ENCODE peak calls at places on chromosome 10, in five cellular contexts. One of them, this sample, is unnamed.

GRCh38 chr10:77507313-77507712 is 130.3 kb downstream of the KCNMA1 start:
- DNase-seq in central memory CD4-positive, alpha-beta T cell: no peak
- DNase-seq in DND-41: no peak
- DNase-seq in retina: no peak
- DNase-seq in upper lobe of right lung: no peak
- DNase-seq in this sample: no peak

GRCh38 chr10:92657024-92657423 is 32.7 kb upstream of the HHEX start:
- DNase-seq in upper lobe of right lung: no peak
- DNase-seq in DND-41: no peak
- DNase-seq in retina: no peak
- DNase-seq in central memory CD4-positive, alpha-beta T cell: no peak
- DNase-seq in this sample: no peak

GRCh38 chr10:87093461-87094372 is 926 bp downstream of the GLUD1 start:
- DNase-seq in DND-41: peak
- DNase-seq in upper lobe of right lung: peak
- DNase-seq in retina: peak
- DNase-seq in central memory CD4-positive, alpha-beta T cell: peak
- DNase-seq in this sample: peak

GRCh38 chr10:10873289-10873688 is 144.4 kb upstream of the CELF2 start:
- DNase-seq in DND-41: no peak
- DNase-seq in upper lobe of right lung: no peak
- DNase-seq in central memory CD4-positive, alpha-beta T cell: no peak
- DNase-seq in retina: no peak
- DNase-seq in this sample: no peak

GRCh38 chr10:48551796-48552591 is 52.9 kb downstream of the ARHGAP22 start:
- DNase-seq in retina: peak
- DNase-seq in central memory CD4-positive, alpha-beta T cell: no peak
- DNase-seq in upper lobe of right lung: no peak
- DNase-seq in DND-41: peak
- DNase-seq in this sample: peak

GRCh38 chr10:132544744-132545658 is 7.4 kb downstream of the INPP5A start:
- DNase-seq in central memory CD4-positive, alpha-beta T cell: no peak
- DNase-seq in upper lobe of right lung: no peak
- DNase-seq in DND-41: peak
- DNase-seq in retina: no peak
- DNase-seq in this sample: peak

GRCh38 chr10:35576730-35577129 is 28.4 kb upstream of the GJD4 start:
- DNase-seq in retina: no peak
- DNase-seq in upper lobe of right lung: no peak
- DNase-seq in DND-41: no peak
- DNase-seq in central memory CD4-positive, alpha-beta T cell: no peak
- DNase-seq in this sample: no peak

GRCh38 chr10:104472957-104473745 is 119.5 kb downstream of the CFAP58 start:
- DNase-seq in upper lobe of right lung: no peak
- DNase-seq in retina: no peak
- DNase-seq in central memory CD4-positive, alpha-beta T cell: no peak
- DNase-seq in DND-41: no peak
- DNase-seq in this sample: no peak

GRCh38 chr10:86261470-86261869 is 105.1 kb downstream of the GRID1 start:
- DNase-seq in upper lobe of right lung: peak
- DNase-seq in retina: no peak
- DNase-seq in DND-41: no peak
- DNase-seq in central memory CD4-positive, alpha-beta T cell: no peak
- DNase-seq in this sample: no peak

GRCh38 chr10:88042162-88043100 is 179.0 kb downstream of the PTEN start:
- DNase-seq in retina: no peak
- DNase-seq in DND-41: peak
- DNase-seq in upper lobe of right lung: no peak
- DNase-seq in central memory CD4-positive, alpha-beta T cell: no peak
- DNase-seq in this sample: no peak

This sample was measured in naive B cell.